ENCODE peak calls at places on chromosomes 11 and 22, in nine cellular contexts. A is A549, W is fibroblast of lung, S is breast epithelium, E is A673, Q is heart right ventricle, O is hepatocyte, J is neural progenitor cell, U is ovary. F is an unnamed sample.

GRCh38 chr11:88827018-88827676 is 238.6 kb downstream of the GRM5 start:
- DNase-seq in A (peak; percentile 7), W (peak; percentile 36), S (no peak), E (no peak), Q (no peak), O (peak; percentile 17), J (no peak), U (no peak), F (no peak)

GRCh38 chr11:129322941-129323340 is 52.7 kb upstream of the BARX2 start:
- DNase-seq in A (no peak), W (no peak), S (no peak), E (no peak), Q (no peak), O (no peak), J (no peak), U (no peak), F (no peak)

GRCh38 chr11:662689-663274 is 25.7 kb downstream of the DRD4 start:
- DNase-seq in A (peak; percentile 70), W (peak; percentile 64), S (no peak), E (peak; percentile 41), Q (peak; percentile 65), O (peak; percentile 68), J (peak; percentile 65), U (peak; percentile 87), F (no peak)

GRCh38 chr22:47143249-47143938 is 380.9 kb downstream of the TBC1D22A start:
- DNase-seq in A (no peak), W (no peak), S (no peak), E (no peak), Q (no peak), O (no peak), J (no peak), U (no peak), F (no peak)

GRCh38 chr22:30863161-30863833 is 105.3 kb downstream of the MORC2 start:
- DNase-seq in A (no peak), W (no peak), S (peak; percentile 45), E (no peak), Q (no peak), O (peak; percentile 69), J (no peak), U (peak; percentile 16), F (peak; percentile 48)

GRCh38 chr11:11407065-11407737 is 54.2 kb upstream of the CSNK2A3 start:
- DNase-seq in A (no peak), W (no peak), S (no peak), E (no peak), Q (no peak), O (no peak), J (no peak), U (peak; percentile 50), F (no peak)

GRCh38 chr11:33835143-33835878 is 56.6 kb downstream of the LMO2 start:
- DNase-seq in A (peak; percentile 69), W (peak; percentile 75), S (no peak), E (peak; percentile 89), Q (no peak), O (peak; percentile 73), J (no peak), U (no peak), F (no peak)

GRCh38 chr11:575324-575995 is 810 bp upstream of the PHRF1 start:
- DNase-seq in A (no peak), W (no peak), S (no peak), E (peak; percentile 63), Q (no peak), O (no peak), J (peak; percentile 96), U (no peak), F (peak; percentile 48)

GRCh38 chr11:9017773-9018172 is 14.0 kb upstream of the NRIP3 start:
- DNase-seq in A (no peak), W (no peak), S (no peak), E (no peak), Q (peak; percentile 62), O (no peak), J (no peak), U (no peak), F (no peak)

GRCh38 chr11:134379241-134379640 is 32.8 kb downstream of the B3GAT1 start:
- DNase-seq in A (no peak), W (no peak), S (no peak), E (no peak), Q (no peak), O (no peak), J (no peak), U (no peak), F (no peak)

GRCh38 chr11:69891421-69892236 is 72.4 kb upstream of the FGF3 start:
- DNase-seq in A (no peak), W (peak; percentile 54), S (peak; percentile 75), E (no peak), Q (no peak), O (no peak), J (no peak), U (no peak), F (peak; percentile 45)

GRCh38 chr22:40635940-40636379 is 559 bp downstream of the MRTFA start:
- DNase-seq in A (no peak), W (no peak), S (no peak), E (no peak), Q (no peak), O (no peak), J (no peak), U (no peak), F (no peak)

GRCh38 chr11:42237701-42238235 is 778.3 kb upstream of the LRRC4C start:
- DNase-seq in A (no peak), W (no peak), S (no peak), E (no peak), Q (no peak), O (no peak), J (no peak), U (no peak), F (no peak)

GRCh38 chr11:66467756-66468155 is 1.1 kb downstream of the PELI3 start:
- DNase-seq in A (no peak), W (peak; percentile 25), S (no peak), E (no peak), Q (no peak), O (peak; percentile 34), J (peak; percentile 75), U (peak; percentile 46), F (peak; percentile 57)

GRCh38 chr11:67501854-67502253 is 3.3 kb downstream of the PITPNM1 start:
- DNase-seq in A (no peak), W (no peak), S (no peak), E (no peak), Q (no peak), O (no peak), J (no peak), U (no peak), F (peak; percentile 38)

GRCh38 chr11:68542617-68543016 is 82.1 kb downstream of the PPP6R3 start:
- DNase-seq in A (no peak), W (peak; percentile 74), S (no peak), E (peak; percentile 30), Q (no peak), O (peak; percentile 64), J (no peak), U (no peak), F (no peak)

GRCh38 chr11:40819230-40819629 is 640.2 kb downstream of the LRRC4C start:
- DNase-seq in A (no peak), W (no peak), S (no peak), E (no peak), Q (no peak), O (no peak), J (peak; percentile 6), U (no peak), F (no peak)

GRCh38 chr11:91997178-91997577 is 227.4 kb upstream of the FAT3 start:
- DNase-seq in A (no peak), W (no peak), S (no peak), E (no peak), Q (no peak), O (peak; percentile 28), J (no peak), U (no peak), F (no peak)

GRCh38 chr11:44315947-44316387 is 6.0 kb upstream of the ALX4 start:
- DNase-seq in A (peak; percentile 44), W (no peak), S (no peak), E (peak; percentile 63), Q (no peak), O (peak; percentile 63), J (peak; percentile 74), U (peak; percentile 30), F (no peak)

GRCh38 chr11:65526744-65527143 is 1.9 kb downstream of the SCYL1 start:
- DNase-seq in A (no peak), W (no peak), S (no peak), E (no peak), Q (no peak), O (no peak), J (no peak), U (no peak), F (no peak)

GRCh38 chr11:33445761-33446161 is 188.6 kb downstream of the HIPK3 start:
- DNase-seq in A (peak; percentile 31), W (no peak), S (no peak), E (peak; percentile 24), Q (no peak), O (no peak), J (no peak), U (no peak), F (no peak)

GRCh38 chr22:27576815-27577564 is 224.6 kb downstream of the MN1 start:
- DNase-seq in A (no peak), W (peak; percentile 75), S (no peak), E (peak; percentile 33), Q (peak; percentile 40), O (peak; percentile 64), J (no peak), U (no peak), F (no peak)

GRCh38 chr11:71355266-71355665 is 92.9 kb downstream of the DHCR7 start:
- DNase-seq in A (no peak), W (no peak), S (no peak), E (peak; percentile 16), Q (no peak), O (no peak), J (no peak), U (no peak), F (no peak)
- TF ChIP-seq CTCF in A (no peak), W (no peak), S (no peak), E (no peak), Q (no peak), O (no peak), J (no peak), U (no peak), F (no peak)

GRCh38 chr11:55457641-55458040 is 89.9 kb downstream of the OR4A15 start:
- DNase-seq in A (no peak), W (no peak), S (no peak), E (no peak), Q (no peak), O (no peak), J (no peak), U (no peak), F (no peak)
- H3K9me3 ChIP-seq in A (peaks cover 3% of the 10 kb centered on the region), W (no peaks in the 10 kb centered on the region), S (no peaks in the 10 kb centered on the region), E (peaks cover 35% of the 10 kb centered on the region), Q (no peaks in the 10 kb centered on the region), O (peaks cover 10% of the 10 kb centered on the region), J (peaks cover 35% of the 10 kb centered on the region), U (no peaks in the 10 kb centered on the region), F (no peaks in the 10 kb centered on the region)

DNA sequence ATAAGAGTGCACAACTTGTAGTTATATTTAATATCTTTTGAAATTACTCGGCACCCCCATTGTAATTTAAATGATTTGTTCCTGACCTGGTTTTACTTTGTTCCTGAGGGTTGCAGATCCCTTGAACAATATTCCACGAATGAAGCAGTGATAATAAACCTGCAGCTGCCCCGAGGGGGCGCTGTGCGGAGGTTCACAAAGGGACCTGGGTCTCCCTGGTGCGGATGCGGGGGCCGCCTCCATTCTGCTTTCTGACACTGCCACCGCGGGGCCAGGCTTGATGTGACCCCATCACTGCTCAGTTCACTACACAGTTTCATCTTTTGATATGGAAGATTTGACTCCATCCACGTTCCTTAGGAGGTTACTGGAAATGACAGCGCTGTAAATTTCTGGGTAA is 62.9 kb upstream of the PRODH start:
- DNase-seq in A (no peak), W (no peak), S (no peak), E (peak; percentile 35), Q (no peak), O (no peak), J (peak; percentile 80), U (no peak), F (no peak)
- TF ChIP-seq CTCF in A (no peak), W (no peak), S (no peak), E (peak; percentile 65), Q (no peak), O (no peak), J (peak; percentile 89), U (no peak), F (no peak)

GRCh38 chr22:48630848-48631247 is 1196.8 kb downstream of the BRD1 start:
- DNase-seq in A (no peak), W (no peak), S (no peak), E (no peak), Q (no peak), O (no peak), J (no peak), U (no peak), F (no peak)
- H3K9me3 ChIP-seq in A (no peaks in the 10 kb centered on the region), W (no peaks in the 10 kb centered on the region), S (no peaks in the 10 kb centered on the region), E (no peaks in the 10 kb centered on the region), Q (no peaks in the 10 kb centered on the region), O (no peaks in the 10 kb centered on the region), J (no peaks in the 10 kb centered on the region), U (no peaks in the 10 kb centered on the region), F (no peaks in the 10 kb centered on the region)